ENCODE peak calls at places on chromosome 15, in nine cellular contexts. One of them, this sample, is unnamed.

GRCh38 chr15:31357148-31357547 is 30.5 kb downstream of the KLF13 start:
- DNase-seq in fibroblast of lung: no peak
- DNase-seq in CD8-positive, alpha-beta T cell: no peak
- DNase-seq in AG04449: no peak
- DNase-seq in psoas muscle: no peak
- DNase-seq in pancreas: no peak
- DNase-seq in body of pancreas: no peak
- DNase-seq in dorsolateral prefrontal cortex: no peak
- DNase-seq in AG09309: no peak
- DNase-seq in this sample: no peak

GRCh38 chr15:74994236-74994635 is 1.1 kb upstream of the SCAMP5 start:
- DNase-seq in fibroblast of lung: no peak
- DNase-seq in CD8-positive, alpha-beta T cell: no peak
- DNase-seq in AG04449: no peak
- DNase-seq in psoas muscle: no peak
- DNase-seq in pancreas: no peak
- DNase-seq in body of pancreas: no peak
- DNase-seq in dorsolateral prefrontal cortex: peak; percentile 12
- DNase-seq in AG09309: no peak
- DNase-seq in this sample: no peak

GRCh38 chr15:25905140-25905539 is 42.0 kb upstream of the ATP10A start:
- DNase-seq in fibroblast of lung: peak; percentile 85
- DNase-seq in CD8-positive, alpha-beta T cell: no peak
- DNase-seq in AG04449: peak; percentile 68
- DNase-seq in psoas muscle: peak; percentile 63
- DNase-seq in pancreas: no peak
- DNase-seq in body of pancreas: no peak
- DNase-seq in dorsolateral prefrontal cortex: no peak
- DNase-seq in AG09309: peak; percentile 84
- DNase-seq in this sample: peak; percentile 94

GRCh38 chr15:99169769-99170311 is 65.0 kb downstream of the SYNM start:
- DNase-seq in fibroblast of lung: peak; percentile 85
- DNase-seq in CD8-positive, alpha-beta T cell: no peak
- DNase-seq in AG04449: peak; percentile 82
- DNase-seq in psoas muscle: no peak
- DNase-seq in pancreas: no peak
- DNase-seq in body of pancreas: peak; percentile 21
- DNase-seq in dorsolateral prefrontal cortex: no peak
- DNase-seq in AG09309: no peak
- DNase-seq in this sample: peak; percentile 72

GRCh38 chr15:68646751-68647150 is 68.0 kb downstream of the CORO2B start:
- DNase-seq in fibroblast of lung: no peak
- DNase-seq in CD8-positive, alpha-beta T cell: no peak
- DNase-seq in AG04449: no peak
- DNase-seq in psoas muscle: no peak
- DNase-seq in pancreas: no peak
- DNase-seq in body of pancreas: no peak
- DNase-seq in dorsolateral prefrontal cortex: no peak
- DNase-seq in AG09309: no peak
- DNase-seq in this sample: no peak

GRCh38 chr15:94791008-94791407 is 559.6 kb downstream of the MCTP2 start:
- DNase-seq in fibroblast of lung: no peak
- DNase-seq in CD8-positive, alpha-beta T cell: no peak
- DNase-seq in AG04449: no peak
- DNase-seq in psoas muscle: no peak
- DNase-seq in pancreas: no peak
- DNase-seq in body of pancreas: no peak
- DNase-seq in dorsolateral prefrontal cortex: no peak
- DNase-seq in AG09309: no peak
- DNase-seq in this sample: no peak

GRCh38 chr15:88072598-88073385 is 183.7 kb downstream of the NTRK3 start:
- DNase-seq in fibroblast of lung: no peak
- DNase-seq in CD8-positive, alpha-beta T cell: no peak
- DNase-seq in AG04449: no peak
- DNase-seq in psoas muscle: no peak
- DNase-seq in pancreas: no peak
- DNase-seq in body of pancreas: no peak
- DNase-seq in dorsolateral prefrontal cortex: no peak
- DNase-seq in AG09309: no peak
- DNase-seq in this sample: no peak

GRCh38 chr15:37101634-37102314 is 1.4 kb upstream of the MEIS2 start:
- DNase-seq in fibroblast of lung: peak; percentile 74
- DNase-seq in CD8-positive, alpha-beta T cell: no peak
- DNase-seq in AG04449: no peak
- DNase-seq in psoas muscle: peak; percentile 80
- DNase-seq in pancreas: peak; percentile 70
- DNase-seq in body of pancreas: peak; percentile 78
- DNase-seq in dorsolateral prefrontal cortex: peak; percentile 57
- DNase-seq in AG09309: no peak
- DNase-seq in this sample: peak; percentile 90

GRCh38 chr15:63146684-63147083 is 10.6 kb downstream of the RPS27L start:
- DNase-seq in fibroblast of lung: peak; percentile 60
- DNase-seq in CD8-positive, alpha-beta T cell: no peak
- DNase-seq in AG04449: no peak
- DNase-seq in psoas muscle: no peak
- DNase-seq in pancreas: no peak
- DNase-seq in body of pancreas: no peak
- DNase-seq in dorsolateral prefrontal cortex: no peak
- DNase-seq in AG09309: no peak
- DNase-seq in this sample: no peak

GRCh38 chr15:84961114-84961452 is 20.6 kb upstream of the PDE8A start:
- DNase-seq in fibroblast of lung: peak; percentile 68
- DNase-seq in CD8-positive, alpha-beta T cell: no peak
- DNase-seq in AG04449: no peak
- DNase-seq in psoas muscle: no peak
- DNase-seq in pancreas: no peak
- DNase-seq in body of pancreas: no peak
- DNase-seq in dorsolateral prefrontal cortex: no peak
- DNase-seq in AG09309: no peak
- DNase-seq in this sample: peak; percentile 74

GRCh38 chr15:68022061-68022460 is 32.1 kb upstream of the PIAS1 start:
- DNase-seq in fibroblast of lung: no peak
- DNase-seq in CD8-positive, alpha-beta T cell: no peak
- DNase-seq in AG04449: no peak
- DNase-seq in psoas muscle: peak; percentile 58
- DNase-seq in pancreas: no peak
- DNase-seq in body of pancreas: no peak
- DNase-seq in dorsolateral prefrontal cortex: no peak
- DNase-seq in AG09309: no peak
- DNase-seq in this sample: no peak

GRCh38 chr15:65595960-65596359 is 15.0 kb downstream of the INTS14 start:
- DNase-seq in fibroblast of lung: no peak
- DNase-seq in CD8-positive, alpha-beta T cell: no peak
- DNase-seq in AG04449: no peak
- DNase-seq in psoas muscle: no peak
- DNase-seq in pancreas: no peak
- DNase-seq in body of pancreas: no peak
- DNase-seq in dorsolateral prefrontal cortex: no peak
- DNase-seq in AG09309: no peak
- DNase-seq in this sample: peak; percentile 12

GRCh38 chr15:90885432-90886290 is 1.4 kb downstream of the FES start:
- DNase-seq in fibroblast of lung: peak; percentile 71
- DNase-seq in CD8-positive, alpha-beta T cell: peak; percentile 72
- DNase-seq in AG04449: no peak
- DNase-seq in psoas muscle: peak; percentile 88
- DNase-seq in pancreas: peak; percentile 54
- DNase-seq in body of pancreas: peak; percentile 72
- DNase-seq in dorsolateral prefrontal cortex: peak; percentile 75
- DNase-seq in AG09309: no peak
- DNase-seq in this sample: peak; percentile 78

GRCh38 chr15:31042731-31043130 is 51.3 kb upstream of the MTMR10 start:
- DNase-seq in fibroblast of lung: no peak
- DNase-seq in CD8-positive, alpha-beta T cell: no peak
- DNase-seq in AG04449: no peak
- DNase-seq in psoas muscle: no peak
- DNase-seq in pancreas: no peak
- DNase-seq in body of pancreas: no peak
- DNase-seq in dorsolateral prefrontal cortex: no peak
- DNase-seq in AG09309: no peak
- DNase-seq in this sample: peak; percentile 55

GRCh38 chr15:89680282-89680873 is 1.2 kb upstream of the PLIN1 start:
- DNase-seq in fibroblast of lung: peak; percentile 97
- DNase-seq in CD8-positive, alpha-beta T cell: no peak
- DNase-seq in AG04449: peak; percentile 26
- DNase-seq in psoas muscle: peak; percentile 68
- DNase-seq in pancreas: peak; percentile 92
- DNase-seq in body of pancreas: peak; percentile 94
- DNase-seq in dorsolateral prefrontal cortex: no peak
- DNase-seq in AG09309: peak; percentile 37
- DNase-seq in this sample: peak; percentile 98

GRCh38 chr15:49225572-49226281 is 55.7 kb downstream of the GALK2 start:
- DNase-seq in fibroblast of lung: peak; percentile 54
- DNase-seq in CD8-positive, alpha-beta T cell: no peak
- DNase-seq in AG04449: no peak
- DNase-seq in psoas muscle: no peak
- DNase-seq in pancreas: no peak
- DNase-seq in body of pancreas: no peak
- DNase-seq in dorsolateral prefrontal cortex: no peak
- DNase-seq in AG09309: no peak
- DNase-seq in this sample: peak; percentile 71

GRCh38 chr15:56047354-56047753 is 53.9 kb upstream of the NEDD4 start:
- DNase-seq in fibroblast of lung: no peak
- DNase-seq in CD8-positive, alpha-beta T cell: no peak
- DNase-seq in AG04449: no peak
- DNase-seq in psoas muscle: no peak
- DNase-seq in pancreas: no peak
- DNase-seq in body of pancreas: no peak
- DNase-seq in dorsolateral prefrontal cortex: no peak
- DNase-seq in AG09309: no peak
- DNase-seq in this sample: peak; percentile 40

GRCh38 chr15:63264685-63265302 is 12.6 kb upstream of the APH1B start:
- DNase-seq in fibroblast of lung: peak; percentile 87
- DNase-seq in CD8-positive, alpha-beta T cell: no peak
- DNase-seq in AG04449: no peak
- DNase-seq in psoas muscle: no peak
- DNase-seq in pancreas: no peak
- DNase-seq in body of pancreas: no peak
- DNase-seq in dorsolateral prefrontal cortex: no peak
- DNase-seq in AG09309: no peak
- DNase-seq in this sample: peak; percentile 87

GRCh38 chr15:44788748-44789147 is 52.4 kb downstream of the TRIM69 start:
- DNase-seq in fibroblast of lung: no peak
- DNase-seq in CD8-positive, alpha-beta T cell: no peak
- DNase-seq in AG04449: no peak
- DNase-seq in psoas muscle: no peak
- DNase-seq in pancreas: no peak
- DNase-seq in body of pancreas: no peak
- DNase-seq in dorsolateral prefrontal cortex: no peak
- DNase-seq in AG09309: no peak
- DNase-seq in this sample: peak; percentile 8

DNA sequence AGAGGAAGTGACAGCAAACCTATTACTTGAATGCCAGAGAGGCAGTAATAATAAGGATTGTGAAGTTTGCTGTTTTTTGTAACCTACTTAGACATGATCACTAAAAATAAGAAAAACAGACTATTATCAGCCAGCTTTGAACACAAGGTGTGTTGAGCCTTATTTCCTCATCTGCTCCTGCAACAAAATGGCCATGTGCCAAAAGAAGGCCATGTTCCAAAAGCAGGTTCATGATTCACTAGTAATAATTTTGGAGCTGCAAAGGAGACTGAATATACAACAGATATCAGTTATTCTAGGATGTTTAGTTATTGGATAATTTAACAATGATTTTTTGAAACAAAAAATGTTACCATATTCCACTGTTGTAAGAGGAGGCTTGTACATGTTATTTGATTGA is 578.7 kb downstream of the SQOR start:
- DNase-seq in fibroblast of lung: no peak
- DNase-seq in CD8-positive, alpha-beta T cell: no peak
- DNase-seq in AG04449: no peak
- DNase-seq in psoas muscle: no peak
- DNase-seq in pancreas: no peak
- DNase-seq in body of pancreas: no peak
- DNase-seq in dorsolateral prefrontal cortex: peak; percentile 27
- DNase-seq in AG09309: no peak
- DNase-seq in this sample: no peak
- TF ChIP-seq CTCF in fibroblast of lung: no peak
- TF ChIP-seq CTCF in CD8-positive, alpha-beta T cell: no peak
- TF ChIP-seq CTCF in AG04449: no peak
- TF ChIP-seq CTCF in psoas muscle: no peak
- TF ChIP-seq CTCF in pancreas: no peak
- TF ChIP-seq CTCF in body of pancreas: no peak
- TF ChIP-seq CTCF in dorsolateral prefrontal cortex: no peak
- TF ChIP-seq CTCF in AG09309: no peak
- TF ChIP-seq CTCF in this sample: no peak

DNA sequence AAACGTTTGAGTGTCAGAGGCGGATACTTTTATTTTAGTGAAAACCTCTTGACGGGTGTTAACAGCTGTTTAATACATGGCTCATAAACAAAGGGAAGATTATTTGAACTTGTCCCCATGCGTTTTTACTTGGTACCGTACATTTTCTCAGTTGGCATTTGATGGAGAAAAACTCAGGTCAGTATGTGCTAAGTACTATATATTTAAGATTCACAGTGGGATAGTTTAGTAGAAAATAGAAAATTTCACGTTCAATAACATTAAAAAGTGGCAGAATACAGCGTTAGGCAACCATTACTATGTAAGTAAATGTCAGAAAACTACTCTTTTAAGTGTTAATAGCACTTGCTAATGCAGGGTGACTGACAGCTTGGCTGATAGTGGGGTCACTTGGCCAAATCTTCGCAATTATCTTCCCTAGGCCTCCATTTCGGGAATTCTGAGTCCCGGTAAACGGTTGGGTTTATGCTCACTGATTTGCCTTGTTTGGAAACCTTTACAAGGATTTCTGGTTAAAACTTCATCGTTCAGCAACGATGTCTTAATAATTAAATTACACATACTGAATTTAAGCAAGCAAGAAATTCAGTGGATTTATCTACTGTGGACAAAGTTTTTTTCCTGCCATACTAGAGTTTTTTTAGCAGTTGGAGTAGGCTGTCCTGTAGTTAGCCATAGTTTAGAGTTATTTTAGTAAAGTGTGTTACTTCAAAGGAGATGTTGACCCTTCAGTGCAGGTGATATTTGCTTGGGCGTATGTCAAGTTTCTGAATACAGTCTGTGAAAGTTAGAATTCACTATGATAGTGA is 4.9 kb downstream of the CHD2 start:
- DNase-seq in fibroblast of lung: peak; percentile 28
- DNase-seq in CD8-positive, alpha-beta T cell: no peak
- DNase-seq in AG04449: no peak
- DNase-seq in psoas muscle: no peak
- DNase-seq in pancreas: no peak
- DNase-seq in body of pancreas: no peak
- DNase-seq in dorsolateral prefrontal cortex: no peak
- DNase-seq in AG09309: no peak
- DNase-seq in this sample: peak; percentile 48
- H3K4me3 ChIP-seq in fibroblast of lung: peak overlapping the region; percentile 60
- H3K4me3 ChIP-seq in CD8-positive, alpha-beta T cell: peak overlapping the region; percentile 64
- H3K4me3 ChIP-seq in AG04449: peak overlapping the region; percentile 57
- H3K4me3 ChIP-seq in psoas muscle: peak overlapping the region; percentile 68
- H3K4me3 ChIP-seq in pancreas: peak overlapping the region; percentile 39
- H3K4me3 ChIP-seq in body of pancreas: no peak overlapping the region
- H3K4me3 ChIP-seq in dorsolateral prefrontal cortex: peak overlapping the region; percentile 78
- H3K4me3 ChIP-seq in AG09309: peak overlapping the region; percentile 37
- H3K4me3 ChIP-seq in this sample: peak overlapping the region; percentile 67

GRCh38 chr15:33864360-33865075 is 103.8 kb upstream of the CHRM5 start:
- DNase-seq in fibroblast of lung: peak; percentile 22
- DNase-seq in CD8-positive, alpha-beta T cell: no peak
- DNase-seq in AG04449: no peak
- DNase-seq in psoas muscle: no peak
- DNase-seq in pancreas: no peak
- DNase-seq in body of pancreas: no peak
- DNase-seq in dorsolateral prefrontal cortex: no peak
- DNase-seq in AG09309: no peak
- DNase-seq in this sample: peak; percentile 19
- TF ChIP-seq CTCF in fibroblast of lung: no peak
- TF ChIP-seq CTCF in CD8-positive, alpha-beta T cell: no peak
- TF ChIP-seq CTCF in AG04449: no peak
- TF ChIP-seq CTCF in psoas muscle: no peak
- TF ChIP-seq CTCF in pancreas: no peak
- TF ChIP-seq CTCF in body of pancreas: no peak
- TF ChIP-seq CTCF in dorsolateral prefrontal cortex: no peak
- TF ChIP-seq CTCF in AG09309: no peak
- TF ChIP-seq CTCF in this sample: no peak

GRCh38 chr15:100844167-100844566 is 35.5 kb upstream of the ALDH1A3 start:
- DNase-seq in fibroblast of lung: no peak
- DNase-seq in CD8-positive, alpha-beta T cell: no peak
- DNase-seq in AG04449: no peak
- DNase-seq in psoas muscle: no peak
- DNase-seq in pancreas: no peak
- DNase-seq in body of pancreas: no peak
- DNase-seq in dorsolateral prefrontal cortex: no peak
- DNase-seq in AG09309: no peak
- DNase-seq in this sample: no peak
- H3K4me3 ChIP-seq in fibroblast of lung: no peak overlapping the region
- H3K4me3 ChIP-seq in CD8-positive, alpha-beta T cell: no peak overlapping the region
- H3K4me3 ChIP-seq in AG04449: no peak overlapping the region
- H3K4me3 ChIP-seq in psoas muscle: no peak overlapping the region
- H3K4me3 ChIP-seq in pancreas: no peak overlapping the region
- H3K4me3 ChIP-seq in body of pancreas: no peak overlapping the region
- H3K4me3 ChIP-seq in dorsolateral prefrontal cortex: no peak overlapping the region
- H3K4me3 ChIP-seq in AG09309: no peak overlapping the region
- H3K4me3 ChIP-seq in this sample: no peak overlapping the region

This sample was measured in fibroblast of the aortic adventitia.